ENCODE peak calls at places on chromosome 14, in ten cellular contexts. N, R, M, Q, K, A, U, D, G and B are unnamed samples.

GRCh38 chr14:90368946-90369721 is 27.7 kb upstream of the CALM1 start:
- DNase-seq in N (no peak), R (no peak), M (no peak), Q (no peak), K (peak; percentile 66), A (no peak), U (no peak), D (no peak), G (no peak), B (no peak)

GRCh38 chr14:104869669-104870367 is 4.8 kb downstream of the CEP170B start:
- DNase-seq in N (no peak), R (no peak), M (no peak), Q (no peak), K (no peak), A (no peak), U (no peak), D (no peak), G (no peak), B (no peak)

GRCh38 chr14:100294213-100294962 is 11.9 kb downstream of the SLC25A29 start:
- DNase-seq in N (no peak), R (no peak), M (peak; percentile 34), Q (no peak), K (peak; percentile 23), A (no peak), U (no peak), D (peak; percentile 19), G (no peak), B (no peak)

GRCh38 chr14:89141862-89142261 is 275.2 kb downstream of the FOXN3 start:
- DNase-seq in N (no peak), R (no peak), M (no peak), Q (no peak), K (no peak), A (no peak), U (no peak), D (no peak), G (no peak), B (no peak)

GRCh38 chr14:90545966-90546751 is 149.3 kb downstream of the CALM1 start:
- DNase-seq in N (no peak), R (no peak), M (peak; percentile 64), Q (no peak), K (peak; percentile 29), A (peak; percentile 86), U (no peak), D (peak; percentile 58), G (no peak), B (peak; percentile 70)

GRCh38 chr14:54646576-54647130 is 79.7 kb downstream of the SAMD4A start:
- DNase-seq in N (no peak), R (no peak), M (no peak), Q (no peak), K (no peak), A (no peak), U (no peak), D (no peak), G (no peak), B (no peak)

GRCh38 chr14:37197421-37198272 is at the start of gene MIPOL1:
- DNase-seq in N (peak; percentile 84), R (peak; percentile 84), M (peak; percentile 95), Q (no peak), K (peak; percentile 84), A (peak; percentile 33), U (peak; percentile 75), D (peak; percentile 73), G (no peak), B (peak; percentile 66)

GRCh38 chr14:37546621-37547447 is 48.2 kb downstream of the FOXA1 start:
- DNase-seq in N (no peak), R (peak; percentile 33), M (no peak), Q (no peak), K (peak; percentile 14), A (no peak), U (peak; percentile 26), D (no peak), G (no peak), B (no peak)

GRCh38 chr14:68616255-68616902 is 176.5 kb downstream of the ZFP36L1 start:
- DNase-seq in N (no peak), R (no peak), M (no peak), Q (no peak), K (peak; percentile 72), A (no peak), U (no peak), D (no peak), G (no peak), B (no peak)

GRCh38 chr14:68464716-68465115 is 328.2 kb downstream of the ZFP36L1 start:
- DNase-seq in N (no peak), R (no peak), M (no peak), Q (no peak), K (peak; percentile 54), A (no peak), U (no peak), D (no peak), G (no peak), B (no peak)

GRCh38 chr14:102020058-102020971 is 55.9 kb downstream of the DYNC1H1 start:
- DNase-seq in N (no peak), R (no peak), M (no peak), Q (no peak), K (peak; percentile 99), A (no peak), U (peak; percentile 66), D (no peak), G (no peak), B (peak; percentile 28)

GRCh38 chr14:100417466-100417865 is 94.3 kb downstream of the SLC25A47 start:
- DNase-seq in N (peak; percentile 88), R (no peak), M (peak; percentile 55), Q (no peak), K (peak; percentile 92), A (peak; percentile 91), U (peak; percentile 82), D (peak; percentile 76), G (no peak), B (peak; percentile 77)

GRCh38 chr14:91732439-91732838 is 553 bp upstream of the CATSPERB start:
- DNase-seq in N (no peak), R (no peak), M (no peak), Q (no peak), K (no peak), A (no peak), U (no peak), D (no peak), G (no peak), B (no peak)

GRCh38 chr14:92460916-92461579 is 52.5 kb upstream of the RIN3 start:
- DNase-seq in N (no peak), R (no peak), M (no peak), Q (no peak), K (no peak), A (no peak), U (peak; percentile 68), D (no peak), G (no peak), B (no peak)

GRCh38 chr14:60653709-60654161 is 4.5 kb upstream of the SIX1 start:
- DNase-seq in N (peak; percentile 10), R (no peak), M (no peak), Q (no peak), K (no peak), A (no peak), U (no peak), D (no peak), G (no peak), B (no peak)

GRCh38 chr14:76644875-76645518 is 116.3 kb upstream of the VASH1 start:
- DNase-seq in N (peak; percentile 75), R (no peak), M (peak; percentile 85), Q (no peak), K (peak; percentile 9), A (peak; percentile 83), U (no peak), D (peak; percentile 78), G (no peak), B (peak; percentile 80)

GRCh38 chr14:34741840-34742239 is 27.4 kb upstream of the CFL2 start:
- DNase-seq in N (no peak), R (no peak), M (no peak), Q (no peak), K (no peak), A (no peak), U (no peak), D (no peak), G (no peak), B (no peak)

GRCh38 chr14:64417042-64417770 is 29.1 kb downstream of the MTHFD1 start:
- DNase-seq in N (no peak), R (no peak), M (no peak), Q (no peak), K (peak; percentile 47), A (no peak), U (no peak), D (no peak), G (no peak), B (no peak)

GRCh38 chr14:65403231-65403630 is 9.3 kb upstream of the FUT8 start:
- DNase-seq in N (no peak), R (no peak), M (no peak), Q (no peak), K (peak; percentile 50), A (no peak), U (peak; percentile 64), D (no peak), G (no peak), B (no peak)

GRCh38 chr14:72000907-72001306 is 68.7 kb downstream of the RGS6 start:
- DNase-seq in N (no peak), R (no peak), M (no peak), Q (no peak), K (no peak), A (no peak), U (no peak), D (no peak), G (no peak), B (no peak)

GRCh38 chr14:100842799-100843198 is 16.9 kb downstream of the MEG3 start:
- DNase-seq in N (no peak), R (no peak), M (no peak), Q (no peak), K (peak; percentile 59), A (no peak), U (peak; percentile 73), D (no peak), G (no peak), B (no peak)

GRCh38 chr14:104891121-104891551 is 26.1 kb downstream of the CEP170B start:
- DNase-seq in N (no peak), R (no peak), M (peak; percentile 20), Q (no peak), K (no peak), A (no peak), U (no peak), D (no peak), G (no peak), B (no peak)

GRCh38 chr14:73467377-73467776 is 9.0 kb upstream of the NUMB start:
- DNase-seq in N (peak; percentile 20), R (no peak), M (no peak), Q (no peak), K (no peak), A (no peak), U (no peak), D (no peak), G (no peak), B (no peak)

GRCh38 chr14:24430143-24430681 is 458 bp downstream of the KHNYN start:
- DNase-seq in N (peak; percentile 65), R (peak; percentile 74), M (peak; percentile 70), Q (peak; percentile 27), K (peak; percentile 69), A (no peak), U (peak; percentile 65), D (peak; percentile 64), G (no peak), B (peak; percentile 88)

GRCh38 chr14:105935384-105935783 is 409.0 kb downstream of the TMEM121 start:
- DNase-seq in N (no peak), R (no peak), M (no peak), Q (no peak), K (no peak), A (no peak), U (no peak), D (no peak), G (no peak), B (no peak)

GRCh38 chr14:90642239-90642717 is 174.0 kb downstream of the TTC7B start:
- DNase-seq in N (peak; percentile 76), R (no peak), M (no peak), Q (no peak), K (no peak), A (no peak), U (no peak), D (no peak), G (no peak), B (no peak)

GRCh38 chr14:94665121-94665520 is 52.9 kb downstream of the SERPINA3 start:
- DNase-seq in N (no peak), R (no peak), M (no peak), Q (no peak), K (peak; percentile 54), A (no peak), U (peak; percentile 44), D (no peak), G (no peak), B (no peak)

GRCh38 chr14:37247777-37248461 is 50.2 kb downstream of the MIPOL1 start:
- DNase-seq in N (no peak), R (no peak), M (no peak), Q (no peak), K (no peak), A (no peak), U (no peak), D (no peak), G (no peak), B (no peak)